ENCODE peak calls at places on chromosomes 13 and 19, in seven cellular contexts. G, Y, R, Z, M, A and W are unnamed samples.

GRCh38 chr19:39970674-39971379 is at the start of gene PSMC4:
- DNase-seq in Z (peak), A (peak), R (peak), G (peak), M (peak), Y (peak), W (peak)

GRCh38 chr19:2064788-2065524 is 13.9 kb upstream of the MKNK2 start:
- DNase-seq in M (no peak), R (no peak), Z (no peak), Y (no peak), G (no peak), A (no peak), W (peak)

GRCh38 chr19:35164418-35164817 is 9.9 kb downstream of the FXYD5 start:
- DNase-seq in R (no peak), G (no peak), Y (no peak), M (no peak), A (no peak), Z (no peak), W (no peak)

GRCh38 chr13:21297452-21297851 is 121.0 kb downstream of the MRPL57 start:
- DNase-seq in M (no peak), Y (no peak), Z (no peak), G (no peak), R (no peak), A (no peak), W (no peak)

GRCh38 chr13:109666656-109667448 is 119.5 kb downstream of the IRS2 start:
- DNase-seq in Z (no peak), G (no peak), A (no peak), Y (no peak), M (no peak), R (no peak), W (no peak)

GRCh38 chr19:16330368-16330801 is 5.8 kb downstream of the KLF2 start:
- DNase-seq in M (peak), A (peak), Z (peak), G (peak), R (peak), Y (peak), W (peak)

GRCh38 chr19:41928754-41929535 is 696 bp upstream of the ERFL start:
- DNase-seq in M (no peak), Z (no peak), Y (no peak), R (no peak), A (no peak), G (no peak), W (no peak)

GRCh38 chr19:45440259-45440638 is 16.5 kb upstream of the ERCC1 start:
- DNase-seq in Z (no peak), A (no peak), R (no peak), Y (no peak), M (no peak), G (no peak), W (no peak)

GRCh38 chr19:435056-435706 is 25.7 kb downstream of the SHC2 start:
- DNase-seq in M (no peak), R (no peak), Y (no peak), A (no peak), Z (no peak), G (no peak), W (no peak)

GRCh38 chr19:5680083-5680436 is 256 bp downstream of the MICOS13 start:
- DNase-seq in A (peak), Z (no peak), Y (no peak), G (no peak), M (no peak), R (no peak), W (no peak)

GRCh38 chr19:49766938-49767315 is at the start of gene AP2A1:
- DNase-seq in A (no peak), Y (no peak), R (no peak), G (no peak), M (no peak), Z (no peak), W (no peak)

GRCh38 chr19:3550947-3551807 is 6.2 kb downstream of the MFSD12 start:
- DNase-seq in R (no peak), A (no peak), Y (no peak), M (no peak), Z (no peak), G (no peak), W (no peak)

GRCh38 chr19:49614096-49614857 is 23.3 kb downstream of the PRR12 start:
- DNase-seq in R (no peak), Z (no peak), A (no peak), G (no peak), Y (peak), M (no peak), W (no peak)

GRCh38 chr19:41821003-41821735 is 23.3 kb downstream of the LYPD4 start:
- DNase-seq in A (peak), R (peak), M (peak), Y (peak), G (peak), Z (no peak), W (no peak)

GRCh38 chr13:76703621-76704020 is 182.6 kb downstream of the KCTD12 start:
- DNase-seq in M (no peak), G (no peak), Y (peak), A (no peak), Z (no peak), R (no peak), W (no peak)

GRCh38 chr13:97855570-97855970 is 97.9 kb upstream of the IPO5 start:
- DNase-seq in G (peak), A (no peak), M (peak), Z (no peak), Y (peak), R (no peak), W (no peak)